ENCODE peak calls at places on chromosomes 13 and 19, in ten cellular contexts. One of them, this sample, is unnamed. For H3K4me1, the result is how much of the 10 kb centered on the place peaks cover.

GRCh38 chr13:94305463-94305862 is 174.0 kb downstream of the DCT start:
- DNase-seq in IMR-90: peak
- DNase-seq in Panc1: no peak
- DNase-seq in esophagus squamous epithelium: no peak
- DNase-seq in CD8-positive, alpha-beta T cell: no peak
- DNase-seq in PC-9: peak
- DNase-seq in mammary epithelial cell: peak
- DNase-seq in naive thymus-derived CD4-positive, alpha-beta T cell: no peak
- DNase-seq in DND-41: no peak
- DNase-seq in cardiac muscle cell: peak
- DNase-seq in this sample: no peak

GRCh38 chr13:31896427-31896826 is 135.1 kb upstream of the FRY start:
- DNase-seq in naive thymus-derived CD4-positive, alpha-beta T cell: no peak
- DNase-seq in DND-41: peak
- DNase-seq in Panc1: no peak
- DNase-seq in mammary epithelial cell: peak
- DNase-seq in cardiac muscle cell: peak
- DNase-seq in esophagus squamous epithelium: no peak
- DNase-seq in IMR-90: peak
- DNase-seq in PC-9: no peak
- DNase-seq in CD8-positive, alpha-beta T cell: no peak
- DNase-seq in this sample: peak

GRCh38 chr13:36913463-36913862 is 6.6 kb downstream of the SMAD9 start:
- DNase-seq in cardiac muscle cell: no peak
- DNase-seq in mammary epithelial cell: no peak
- DNase-seq in IMR-90: no peak
- DNase-seq in DND-41: no peak
- DNase-seq in naive thymus-derived CD4-positive, alpha-beta T cell: no peak
- DNase-seq in CD8-positive, alpha-beta T cell: no peak
- DNase-seq in Panc1: no peak
- DNase-seq in PC-9: no peak
- DNase-seq in esophagus squamous epithelium: no peak
- DNase-seq in this sample: no peak

GRCh38 chr13:29452773-29453574 is 142.5 kb downstream of the SLC7A1 start:
- DNase-seq in IMR-90: no peak
- DNase-seq in PC-9: no peak
- DNase-seq in CD8-positive, alpha-beta T cell: no peak
- DNase-seq in cardiac muscle cell: no peak
- DNase-seq in Panc1: no peak
- DNase-seq in esophagus squamous epithelium: no peak
- DNase-seq in DND-41: no peak
- DNase-seq in naive thymus-derived CD4-positive, alpha-beta T cell: no peak
- DNase-seq in mammary epithelial cell: no peak
- DNase-seq in this sample: no peak

GRCh38 chr13:44440046-44440608 is 66.5 kb downstream of the SERP2 start:
- DNase-seq in IMR-90: no peak
- DNase-seq in CD8-positive, alpha-beta T cell: no peak
- DNase-seq in esophagus squamous epithelium: no peak
- DNase-seq in PC-9: no peak
- DNase-seq in Panc1: no peak
- DNase-seq in mammary epithelial cell: no peak
- DNase-seq in cardiac muscle cell: no peak
- DNase-seq in naive thymus-derived CD4-positive, alpha-beta T cell: no peak
- DNase-seq in DND-41: no peak
- DNase-seq in this sample: no peak

GRCh38 chr13:109271991-109272454 is 514.4 kb downstream of the IRS2 start:
- DNase-seq in mammary epithelial cell: peak
- DNase-seq in DND-41: no peak
- DNase-seq in esophagus squamous epithelium: no peak
- DNase-seq in CD8-positive, alpha-beta T cell: no peak
- DNase-seq in cardiac muscle cell: no peak
- DNase-seq in Panc1: peak
- DNase-seq in naive thymus-derived CD4-positive, alpha-beta T cell: no peak
- DNase-seq in PC-9: peak
- DNase-seq in IMR-90: no peak
- DNase-seq in this sample: peak

GRCh38 chr13:52010890-52011689 is at the start of gene ATP7B:
- DNase-seq in CD8-positive, alpha-beta T cell: peak
- DNase-seq in naive thymus-derived CD4-positive, alpha-beta T cell: peak
- DNase-seq in IMR-90: no peak
- DNase-seq in cardiac muscle cell: peak
- DNase-seq in esophagus squamous epithelium: no peak
- DNase-seq in PC-9: no peak
- DNase-seq in Panc1: no peak
- DNase-seq in mammary epithelial cell: no peak
- DNase-seq in DND-41: peak
- DNase-seq in this sample: no peak

GRCh38 chr13:51534075-51534817 is 50.0 kb upstream of the WDFY2 start:
- DNase-seq in PC-9: no peak
- DNase-seq in mammary epithelial cell: peak
- DNase-seq in esophagus squamous epithelium: no peak
- DNase-seq in DND-41: peak
- DNase-seq in CD8-positive, alpha-beta T cell: peak
- DNase-seq in IMR-90: no peak
- DNase-seq in Panc1: no peak
- DNase-seq in naive thymus-derived CD4-positive, alpha-beta T cell: peak
- DNase-seq in cardiac muscle cell: no peak
- DNase-seq in this sample: peak

GRCh38 chr19:14002571-14003278 is 3.4 kb downstream of the RFX1 start:
- DNase-seq in esophagus squamous epithelium: no peak
- DNase-seq in CD8-positive, alpha-beta T cell: no peak
- DNase-seq in DND-41: peak
- DNase-seq in mammary epithelial cell: no peak
- DNase-seq in IMR-90: no peak
- DNase-seq in Panc1: no peak
- DNase-seq in PC-9: no peak
- DNase-seq in naive thymus-derived CD4-positive, alpha-beta T cell: peak
- DNase-seq in cardiac muscle cell: no peak
- DNase-seq in this sample: no peak

GRCh38 chr19:58543826-58544590 is at the start of gene TRIM28:
- DNase-seq in DND-41: peak
- DNase-seq in PC-9: peak
- DNase-seq in IMR-90: peak
- DNase-seq in cardiac muscle cell: peak
- DNase-seq in CD8-positive, alpha-beta T cell: peak
- DNase-seq in Panc1: peak
- DNase-seq in esophagus squamous epithelium: no peak
- DNase-seq in naive thymus-derived CD4-positive, alpha-beta T cell: peak
- DNase-seq in mammary epithelial cell: peak
- DNase-seq in this sample: peak

GRCh38 chr19:32519023-32519422 is 62.0 kb upstream of the PDCD5 start:
- DNase-seq in PC-9: no peak
- DNase-seq in Panc1: no peak
- DNase-seq in mammary epithelial cell: no peak
- DNase-seq in esophagus squamous epithelium: no peak
- DNase-seq in IMR-90: no peak
- DNase-seq in naive thymus-derived CD4-positive, alpha-beta T cell: peak
- DNase-seq in DND-41: peak
- DNase-seq in cardiac muscle cell: peak
- DNase-seq in CD8-positive, alpha-beta T cell: no peak
- DNase-seq in this sample: peak

GRCh38 chr13:102402292-102402691 is 444 bp upstream of the FGF14 start:
- DNase-seq in cardiac muscle cell: peak
- DNase-seq in naive thymus-derived CD4-positive, alpha-beta T cell: peak
- DNase-seq in Panc1: no peak
- DNase-seq in CD8-positive, alpha-beta T cell: no peak
- DNase-seq in esophagus squamous epithelium: no peak
- DNase-seq in PC-9: no peak
- DNase-seq in DND-41: no peak
- DNase-seq in IMR-90: peak
- DNase-seq in mammary epithelial cell: no peak
- DNase-seq in this sample: no peak

GRCh38 chr13:82294226-82294625 is 1588.0 kb downstream of the SLITRK1 start:
- DNase-seq in mammary epithelial cell: no peak
- DNase-seq in cardiac muscle cell: no peak
- DNase-seq in CD8-positive, alpha-beta T cell: no peak
- DNase-seq in esophagus squamous epithelium: no peak
- DNase-seq in DND-41: no peak
- DNase-seq in Panc1: no peak
- DNase-seq in PC-9: no peak
- DNase-seq in IMR-90: no peak
- DNase-seq in naive thymus-derived CD4-positive, alpha-beta T cell: no peak
- DNase-seq in this sample: no peak

GRCh38 chr19:277581-278165 is 13.5 kb downstream of the PLPP2 start:
- DNase-seq in IMR-90: peak
- DNase-seq in mammary epithelial cell: no peak
- DNase-seq in esophagus squamous epithelium: no peak
- DNase-seq in naive thymus-derived CD4-positive, alpha-beta T cell: no peak
- DNase-seq in CD8-positive, alpha-beta T cell: no peak
- DNase-seq in Panc1: no peak
- DNase-seq in cardiac muscle cell: peak
- DNase-seq in DND-41: no peak
- DNase-seq in PC-9: no peak
- DNase-seq in this sample: peak

GRCh38 chr13:73056054-73056962 is 2.5 kb upstream of the KLF5 start:
- DNase-seq in PC-9: peak
- DNase-seq in CD8-positive, alpha-beta T cell: no peak
- DNase-seq in IMR-90: peak
- DNase-seq in esophagus squamous epithelium: no peak
- DNase-seq in DND-41: no peak
- DNase-seq in Panc1: no peak
- DNase-seq in mammary epithelial cell: peak
- DNase-seq in cardiac muscle cell: peak
- DNase-seq in naive thymus-derived CD4-positive, alpha-beta T cell: no peak
- DNase-seq in this sample: no peak

GRCh38 chr19:12833747-12834417 is 497 bp downstream of the RTBDN start:
- DNase-seq in esophagus squamous epithelium: no peak
- DNase-seq in PC-9: no peak
- DNase-seq in cardiac muscle cell: peak
- DNase-seq in naive thymus-derived CD4-positive, alpha-beta T cell: no peak
- DNase-seq in Panc1: no peak
- DNase-seq in DND-41: peak
- DNase-seq in IMR-90: no peak
- DNase-seq in mammary epithelial cell: no peak
- DNase-seq in CD8-positive, alpha-beta T cell: peak
- DNase-seq in this sample: peak

GRCh38 chr19:7874080-7874856 is at the start of gene PRR36:
- DNase-seq in DND-41: peak
- DNase-seq in esophagus squamous epithelium: no peak
- DNase-seq in mammary epithelial cell: no peak
- DNase-seq in naive thymus-derived CD4-positive, alpha-beta T cell: no peak
- DNase-seq in CD8-positive, alpha-beta T cell: no peak
- DNase-seq in cardiac muscle cell: no peak
- DNase-seq in PC-9: peak
- DNase-seq in IMR-90: no peak
- DNase-seq in Panc1: no peak
- DNase-seq in this sample: no peak

DNA sequence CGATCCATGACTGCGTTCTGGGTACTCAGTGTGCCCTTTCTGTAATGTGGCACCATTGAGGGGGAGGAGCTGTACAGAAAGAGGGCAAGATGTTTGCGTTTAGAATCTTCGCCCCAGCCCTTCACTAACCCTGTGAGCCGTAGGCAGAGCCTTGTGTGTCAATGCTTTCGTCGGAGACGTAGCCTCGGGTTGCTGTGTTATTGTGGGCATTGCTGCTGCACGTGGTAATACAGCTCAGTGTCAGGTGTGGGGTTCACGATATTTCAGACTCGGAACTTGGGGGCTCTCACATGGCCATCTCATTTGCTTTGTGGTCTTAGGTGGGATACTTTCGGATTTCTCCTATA is 6.1 kb downstream of the RPS9 start:
- DNase-seq in IMR-90: no peak
- DNase-seq in naive thymus-derived CD4-positive, alpha-beta T cell: no peak
- DNase-seq in cardiac muscle cell: no peak
- DNase-seq in PC-9: no peak
- DNase-seq in DND-41: no peak
- DNase-seq in CD8-positive, alpha-beta T cell: no peak
- DNase-seq in Panc1: no peak
- DNase-seq in esophagus squamous epithelium: no peak
- DNase-seq in mammary epithelial cell: no peak
- DNase-seq in this sample: no peak
- H3K4me1 ChIP-seq in IMR-90: under half
- H3K4me1 ChIP-seq in naive thymus-derived CD4-positive, alpha-beta T cell: half or more
- H3K4me1 ChIP-seq in cardiac muscle cell: under half
- H3K4me1 ChIP-seq in PC-9: half or more
- H3K4me1 ChIP-seq in DND-41: under half
- H3K4me1 ChIP-seq in CD8-positive, alpha-beta T cell: half or more
- H3K4me1 ChIP-seq in Panc1: half or more
- H3K4me1 ChIP-seq in esophagus squamous epithelium: half or more
- H3K4me1 ChIP-seq in mammary epithelial cell: half or more
- H3K4me1 ChIP-seq in this sample: half or more

GRCh38 chr19:17390665-17391370 is 3.2 kb downstream of the CCDC194 start:
- DNase-seq in naive thymus-derived CD4-positive, alpha-beta T cell: peak
- DNase-seq in mammary epithelial cell: peak
- DNase-seq in CD8-positive, alpha-beta T cell: peak
- DNase-seq in IMR-90: peak
- DNase-seq in DND-41: peak
- DNase-seq in PC-9: peak
- DNase-seq in Panc1: no peak
- DNase-seq in cardiac muscle cell: peak
- DNase-seq in esophagus squamous epithelium: no peak
- DNase-seq in this sample: peak
- H3K27ac ChIP-seq in naive thymus-derived CD4-positive, alpha-beta T cell: peak
- H3K27ac ChIP-seq in mammary epithelial cell: no peak
- H3K27ac ChIP-seq in CD8-positive, alpha-beta T cell: no peak
- H3K27ac ChIP-seq in IMR-90: no peak
- H3K27ac ChIP-seq in DND-41: no peak
- H3K27ac ChIP-seq in PC-9: no peak
- H3K27ac ChIP-seq in Panc1: no peak
- H3K27ac ChIP-seq in cardiac muscle cell: no peak
- H3K27ac ChIP-seq in esophagus squamous epithelium: peak
- H3K27ac ChIP-seq in this sample: no peak

DNA sequence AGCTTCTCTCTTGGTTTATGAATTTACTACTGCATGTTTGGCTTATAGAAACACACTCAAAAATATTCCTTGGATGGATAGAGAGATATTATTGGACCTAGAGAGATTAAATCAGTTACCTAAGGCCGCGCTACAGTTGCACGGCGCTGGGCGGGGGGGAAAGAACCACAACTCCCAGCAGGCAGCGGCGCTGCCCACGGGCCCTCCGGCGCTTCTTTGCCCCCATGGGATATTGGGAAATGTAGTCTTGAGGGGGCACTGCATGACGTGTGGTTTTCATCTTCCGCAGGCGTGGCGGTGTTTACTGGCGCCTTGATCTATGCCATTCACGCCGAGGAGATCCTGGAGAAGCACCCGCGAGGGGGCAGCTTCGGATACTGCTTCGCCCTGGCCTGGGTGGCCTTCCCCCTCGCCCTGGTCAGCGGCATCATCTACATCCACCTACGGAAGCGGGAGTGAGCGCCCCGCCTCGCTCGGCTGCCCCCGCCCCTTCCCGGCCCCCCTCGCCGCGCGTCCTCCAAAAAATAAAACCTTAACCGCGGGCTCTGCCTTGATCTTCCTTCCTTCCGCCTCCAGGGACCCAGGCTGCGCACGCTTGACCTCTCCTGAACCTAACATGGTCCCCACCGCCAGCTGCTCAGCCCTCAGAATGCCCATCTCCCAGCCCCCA is 4.8 kb downstream of the EMP3 start:
- DNase-seq in esophagus squamous epithelium: peak
- DNase-seq in IMR-90: no peak
- DNase-seq in mammary epithelial cell: peak
- DNase-seq in cardiac muscle cell: no peak
- DNase-seq in DND-41: peak
- DNase-seq in PC-9: no peak
- DNase-seq in Panc1: no peak
- DNase-seq in naive thymus-derived CD4-positive, alpha-beta T cell: peak
- DNase-seq in CD8-positive, alpha-beta T cell: peak
- DNase-seq in this sample: no peak
- H3K4me1 ChIP-seq in esophagus squamous epithelium: half or more
- H3K4me1 ChIP-seq in IMR-90: under half
- H3K4me1 ChIP-seq in mammary epithelial cell: under half
- H3K4me1 ChIP-seq in cardiac muscle cell: under half
- H3K4me1 ChIP-seq in DND-41: half or more
- H3K4me1 ChIP-seq in PC-9: under half
- H3K4me1 ChIP-seq in Panc1: under half
- H3K4me1 ChIP-seq in naive thymus-derived CD4-positive, alpha-beta T cell: half or more
- H3K4me1 ChIP-seq in CD8-positive, alpha-beta T cell: half or more
- H3K4me1 ChIP-seq in this sample: under half

GRCh38 chr19:35269425-35270117 is 809 bp downstream of the USF2 start:
- DNase-seq in mammary epithelial cell: peak
- DNase-seq in esophagus squamous epithelium: no peak
- DNase-seq in naive thymus-derived CD4-positive, alpha-beta T cell: peak
- DNase-seq in CD8-positive, alpha-beta T cell: peak
- DNase-seq in cardiac muscle cell: peak
- DNase-seq in PC-9: peak
- DNase-seq in IMR-90: peak
- DNase-seq in DND-41: peak
- DNase-seq in Panc1: peak
- DNase-seq in this sample: peak
- H3K27ac ChIP-seq in mammary epithelial cell: no peak
- H3K27ac ChIP-seq in esophagus squamous epithelium: peak
- H3K27ac ChIP-seq in naive thymus-derived CD4-positive, alpha-beta T cell: peak
- H3K27ac ChIP-seq in CD8-positive, alpha-beta T cell: no peak
- H3K27ac ChIP-seq in cardiac muscle cell: peak
- H3K27ac ChIP-seq in PC-9: peak
- H3K27ac ChIP-seq in IMR-90: peak
- H3K27ac ChIP-seq in DND-41: peak
- H3K27ac ChIP-seq in Panc1: no peak
- H3K27ac ChIP-seq in this sample: peak

This sample was measured in SJCRH30.